ENCODE peak calls at places on chromosomes 6 and 20, in four cellular contexts. L is AG09319, E is endothelial cell, Z is mesothelial cell of epicardium. J is an unnamed sample.

GRCh38 chr6:134422426-134423231 is 104.7 kb upstream of the SGK1 start:
- DNase-seq in L (peak; percentile 86), E (no peak), Z (no peak), J (no peak)

GRCh38 chr6:30463242-30463641 is 26.1 kb upstream of the HLA-E start:
- DNase-seq in L (no peak), E (no peak), Z (no peak), J (no peak)

GRCh38 chr20:1322511-1323245 is 6.3 kb downstream of the SDCBP2 start:
- DNase-seq in L (peak; percentile 77), E (no peak), Z (no peak), J (no peak)

GRCh38 chr6:133274813-133275212 is 33.7 kb downstream of the EYA4 start:
- DNase-seq in L (no peak), E (no peak), Z (no peak), J (no peak)

GRCh38 chr20:57109151-57109953 is 157.1 kb downstream of the BMP7 start:
- DNase-seq in L (no peak), E (no peak), Z (no peak), J (no peak)

GRCh38 chr6:8043221-8043620 is 21.0 kb downstream of the BLOC1S5 start:
- DNase-seq in L (no peak), E (no peak), Z (no peak), J (no peak)

GRCh38 chr20:35305682-35306556 is 13.7 kb upstream of the FAM83C start:
- DNase-seq in L (peak; percentile 95), E (no peak), Z (no peak), J (no peak)

GRCh38 chr6:110755411-110755834 is 59.8 kb downstream of the CDK19 start:
- DNase-seq in L (no peak), E (no peak), Z (no peak), J (no peak)

GRCh38 chr6:95279641-95280040 is 297.7 kb upstream of the MANEA start:
- DNase-seq in L (no peak), E (no peak), Z (no peak), J (no peak)

GRCh38 chr6:148251286-148251685 is 91.4 kb upstream of the SASH1 start:
- DNase-seq in L (peak; percentile 56), E (no peak), Z (no peak), J (no peak)

GRCh38 chr6:150685860-150686259 is 86.2 kb downstream of the PLEKHG1 start:
- DNase-seq in L (no peak), E (peak; percentile 47), Z (no peak), J (peak; percentile 61)

GRCh38 chr6:16769131-16769985 is 8.1 kb upstream of the ATXN1 start:
- DNase-seq in L (peak; percentile 69), E (no peak), Z (no peak), J (peak; percentile 53)

GRCh38 chr6:159941286-159942113 is 27.4 kb upstream of the IGF2R start:
- DNase-seq in L (no peak), E (no peak), Z (no peak), J (no peak)

GRCh38 chr6:33926451-33926850 is 122.6 kb upstream of the MLN start:
- DNase-seq in L (no peak), E (no peak), Z (no peak), J (no peak)

GRCh38 chr6:76441850-76442249 is 369.4 kb upstream of the IMPG1 start:
- DNase-seq in L (no peak), E (no peak), Z (no peak), J (no peak)

GRCh38 chr6:157086632-157087031 is 236.7 kb downstream of the TMEM242 start:
- DNase-seq in L (no peak), E (no peak), Z (no peak), J (no peak)

GRCh38 chr6:160217073-160217472 is 41.5 kb downstream of the SLC22A2 start:
- DNase-seq in L (no peak), E (no peak), Z (no peak), J (no peak)

GRCh38 chr6:45896783-45897441 is 118.7 kb downstream of the CLIC5 start:
- DNase-seq in L (peak; percentile 88), E (no peak), Z (no peak), J (no peak)

GRCh38 chr6:149015877-149016525 is 269.2 kb downstream of the UST start:
- DNase-seq in L (no peak), E (no peak), Z (no peak), J (no peak)

GRCh38 chr6:22349051-22349450 is 52.2 kb upstream of the PRL start:
- DNase-seq in L (no peak), E (no peak), Z (no peak), J (no peak)

DNA sequence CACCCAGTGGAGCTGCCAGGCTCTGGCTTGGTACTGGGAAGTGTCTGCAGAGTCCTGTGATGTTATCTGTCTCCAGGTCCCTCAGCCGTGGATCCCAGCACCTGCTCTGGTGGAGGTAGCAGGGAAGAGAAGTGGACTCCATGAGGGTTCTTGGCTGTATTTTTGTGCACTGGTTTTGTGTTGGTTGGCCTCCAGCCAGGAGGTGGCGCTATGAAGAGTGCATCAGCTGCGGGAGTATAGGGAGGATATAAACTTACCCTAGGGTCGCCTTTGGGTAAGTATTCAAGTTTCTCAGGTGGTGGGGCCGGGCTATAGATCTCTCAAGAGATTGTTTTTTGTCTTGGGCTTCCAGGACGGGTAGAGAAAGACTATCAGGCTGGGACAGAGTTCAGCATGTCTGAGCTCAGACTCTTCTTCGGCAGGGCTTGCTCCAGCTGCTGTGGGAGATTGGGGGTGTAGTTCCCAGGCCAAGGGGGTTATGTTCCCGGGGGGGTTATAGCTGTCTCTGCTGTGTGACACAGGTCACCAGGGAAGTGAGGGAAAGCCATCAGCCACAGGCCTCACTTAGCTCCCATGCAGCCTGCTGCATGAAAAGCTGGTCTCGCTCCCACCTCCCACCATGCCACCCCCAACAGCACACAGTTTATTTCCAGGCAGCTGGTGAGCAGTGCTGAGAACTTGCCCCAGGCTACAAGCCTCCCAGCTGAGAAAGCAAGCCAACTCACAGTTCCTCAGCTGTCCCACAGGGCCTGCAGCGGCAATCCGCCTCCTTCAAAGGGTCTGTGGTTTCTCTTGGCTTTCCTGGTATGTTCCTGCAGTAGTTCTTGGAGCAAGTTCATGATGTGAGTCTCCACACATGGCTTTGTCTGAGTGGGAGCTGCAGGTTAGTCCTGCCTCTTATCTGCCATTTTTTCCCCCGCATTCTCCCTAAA is 115.7 kb downstream of the AIG1 start:
- DNase-seq in L (peak; percentile 70), E (no peak), Z (no peak), J (no peak)
- TF ChIP-seq CTCF in L (no peak), E (peak; percentile 14), Z (no peak), J (no peak)

DNA sequence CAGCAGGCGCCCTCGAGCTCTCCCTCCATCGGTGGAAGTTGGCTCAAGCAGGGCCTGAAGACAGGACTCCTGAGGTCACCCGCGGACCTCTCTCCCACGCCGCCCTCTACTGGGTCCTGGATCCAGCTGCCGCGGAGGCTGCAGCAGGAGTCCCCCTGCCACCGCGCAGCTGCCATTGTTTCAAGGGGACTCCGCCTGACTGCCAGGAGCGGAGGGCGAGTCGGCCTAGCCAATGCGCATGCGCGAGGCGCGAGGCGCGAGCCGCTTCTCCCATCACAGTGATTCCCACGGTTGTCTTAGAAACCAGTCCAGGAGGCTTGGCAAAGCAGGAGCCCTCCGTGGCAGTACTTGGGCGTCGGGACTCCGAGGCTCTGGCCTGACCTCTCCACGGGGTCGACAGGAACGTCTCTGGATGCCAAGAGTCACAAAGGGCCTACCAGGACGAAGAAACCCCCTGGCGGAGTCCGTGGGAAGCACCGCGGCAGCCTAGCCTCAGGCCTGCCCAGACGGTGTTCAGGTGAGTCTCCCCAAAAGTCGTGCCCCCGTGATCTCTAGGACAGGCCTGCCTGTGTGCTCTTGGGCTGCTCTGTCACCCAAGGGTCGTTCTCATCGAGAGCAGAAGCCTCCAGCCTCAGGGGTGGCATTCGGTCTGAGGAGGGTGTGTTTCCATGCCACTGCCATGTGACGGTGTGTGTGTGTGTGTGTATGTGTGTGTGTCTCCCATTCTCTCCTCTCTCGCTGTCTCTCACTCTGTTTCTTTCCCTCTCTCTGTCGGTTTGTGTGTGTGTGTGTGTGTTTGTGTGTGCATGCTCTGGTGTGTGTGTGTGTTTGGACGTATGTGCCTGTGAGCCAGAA is 290.6 kb upstream of the ZNF337 start:
- DNase-seq in L (no peak), E (peak; percentile 53), Z (no peak), J (peak; percentile 26)
- TF ChIP-seq CTCF in L (peak; percentile 28), E (no peak), Z (no peak), J (no peak)

GRCh38 chr6:41702089-41702745 is 33.2 kb downstream of the TFEB start:
- DNase-seq in L (no peak), E (no peak), Z (no peak), J (no peak)
- TF ChIP-seq CTCF in L (no peak), E (no peak), Z (no peak), J (no peak)

DNA sequence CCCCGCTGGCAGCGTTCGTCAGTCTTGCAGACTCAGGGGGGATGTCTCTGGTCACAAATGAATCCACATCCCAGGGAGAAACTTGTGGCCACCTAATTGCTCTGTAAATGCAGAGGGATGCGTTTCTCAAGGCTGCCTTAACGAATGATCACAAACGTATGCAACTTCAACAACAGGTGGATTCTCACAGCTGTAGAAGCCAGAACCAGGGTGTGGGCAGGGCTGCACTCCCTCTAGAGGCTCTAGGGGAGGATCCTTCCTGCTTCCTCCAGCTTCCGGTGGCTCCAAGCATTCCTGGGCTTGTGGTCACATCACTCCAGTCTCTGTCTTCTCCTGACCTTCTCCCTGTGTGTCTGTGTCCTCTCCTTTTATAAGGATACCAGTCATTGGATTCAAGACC is 3.3 kb upstream of the TAF4 start:
- DNase-seq in L (no peak), E (no peak), Z (no peak), J (no peak)
- TF ChIP-seq CTCF in L (no peak), E (no peak), Z (no peak), J (no peak)

GRCh38 chr6:161333410-161333809 is 59.5 kb upstream of the AGPAT4 start:
- DNase-seq in L (no peak), E (no peak), Z (no peak), J (no peak)

GRCh38 chr6:161327360-161327953 is 53.6 kb upstream of the AGPAT4 start:
- DNase-seq in L (no peak), E (no peak), Z (no peak), J (no peak)
- TF ChIP-seq CTCF in L (no peak), E (no peak), Z (no peak), J (no peak)

DNA sequence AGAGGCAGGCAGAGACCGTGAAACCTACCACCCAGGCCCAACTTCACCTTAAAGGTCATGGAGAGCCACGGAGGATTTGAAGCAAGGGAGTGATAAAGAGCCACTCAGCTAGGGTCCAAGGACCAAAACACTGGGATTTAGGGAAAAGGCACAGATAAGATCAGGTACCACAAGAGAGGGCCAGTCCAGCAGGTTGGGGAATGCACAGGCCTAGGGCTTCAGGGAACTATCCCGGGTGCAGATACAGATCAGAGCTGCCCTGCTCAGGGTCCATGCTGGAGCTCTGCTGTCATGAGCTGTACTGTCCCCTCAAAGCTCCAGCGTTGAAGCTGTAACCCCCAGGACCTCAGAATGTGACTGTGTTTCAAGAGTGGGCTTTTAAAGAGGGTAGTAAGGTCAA is 16.9 kb downstream of the SLC22A23 start:
- DNase-seq in L (no peak), E (no peak), Z (no peak), J (no peak)
- TF ChIP-seq CTCF in L (no peak), E (no peak), Z (no peak), J (no peak)